ENCODE peak calls at places on chromosomes 11 and 22, in nine cellular contexts. L, N, X, W, O, Q, C, J and U are unnamed samples.

GRCh38 chr11:34052608-34053160 is 1.2 kb downstream of the CAPRIN1 start:
- DNase-seq in L (peak), N (peak), X (peak), W (peak), O (peak), Q (no peak), C (peak), J (peak), U (peak)

GRCh38 chr11:68842427-68843051 is 823 bp upstream of the CPT1A start:
- DNase-seq in L (no peak), N (no peak), X (no peak), W (no peak), O (no peak), Q (no peak), C (no peak), J (no peak), U (no peak)

GRCh38 chr22:31929126-31929928 is 15.0 kb upstream of the YWHAH start:
- DNase-seq in L (no peak), N (no peak), X (no peak), W (peak), O (peak), Q (no peak), C (no peak), J (no peak), U (no peak)

GRCh38 chr11:63537293-63538101 is 889 bp downstream of the PLAAT4 start:
- DNase-seq in L (no peak), N (peak), X (no peak), W (peak), O (peak), Q (peak), C (peak), J (no peak), U (peak)

GRCh38 chr11:84947970-84948600 is 679.1 kb downstream of the DLG2 start:
- DNase-seq in L (no peak), N (peak), X (no peak), W (peak), O (no peak), Q (no peak), C (no peak), J (no peak), U (peak)

GRCh38 chr11:75249704-75250103 is 9.1 kb downstream of the TPBGL start:
- DNase-seq in L (peak), N (no peak), X (no peak), W (no peak), O (no peak), Q (no peak), C (no peak), J (no peak), U (no peak)

GRCh38 chr11:84871116-84871515 is 756.0 kb downstream of the DLG2 start:
- DNase-seq in L (no peak), N (no peak), X (no peak), W (no peak), O (no peak), Q (no peak), C (no peak), J (no peak), U (no peak)

GRCh38 chr22:31126869-31127175 is 4.1 kb downstream of the INPP5J start:
- DNase-seq in L (no peak), N (no peak), X (no peak), W (no peak), O (no peak), Q (no peak), C (no peak), J (no peak), U (no peak)

GRCh38 chr11:3803726-3804510 is 4.4 kb upstream of the PGAP2 start:
- DNase-seq in L (no peak), N (peak), X (no peak), W (no peak), O (no peak), Q (no peak), C (no peak), J (no peak), U (no peak)

GRCh38 chr11:18312663-18313420 is 9.1 kb downstream of the HPS5 start:
- DNase-seq in L (no peak), N (peak), X (no peak), W (peak), O (no peak), Q (no peak), C (no peak), J (no peak), U (no peak)

GRCh38 chr11:12552677-12553076 is 121.5 kb upstream of the TEAD1 start:
- DNase-seq in L (no peak), N (no peak), X (no peak), W (peak), O (no peak), Q (no peak), C (no peak), J (no peak), U (no peak)

GRCh38 chr11:68354181-68354872 is 41.9 kb downstream of the LRP5 start:
- DNase-seq in L (no peak), N (peak), X (no peak), W (peak), O (no peak), Q (no peak), C (no peak), J (no peak), U (no peak)

GRCh38 chr11:128284634-128285033 is 302.7 kb downstream of the ETS1 start:
- DNase-seq in L (no peak), N (no peak), X (no peak), W (no peak), O (no peak), Q (no peak), C (no peak), J (no peak), U (no peak)

GRCh38 chr11:7019500-7020182 is 505 bp downstream of the ZNF214 start:
- DNase-seq in L (no peak), N (peak), X (no peak), W (peak), O (no peak), Q (peak), C (no peak), J (peak), U (no peak)